ENCODE peak calls at places on chromosomes 12 and 14, in ten cellular contexts. N is RPMI7951; R is AG04450; D is esophagus squamous epithelium; C is activated T-helper 9 cell treated with anti-CD3 and anti-CD28 coated beads, Interleukin-2, amount 50 U/mL, for 16 hours; S is nephron progenitor cell; H is CD4-positive, CD25-positive, alpha-beta regulatory T cell; K is MCF 10A; P is activated CD4-positive, CD25-positive, alpha-beta regulatory T cell treated with anti-CD3 and anti-CD28 coated beads, Interleukin-2, amount 50 U/mL, for 16 hours; L is GF-D8. A is an unnamed sample.

GRCh38 chr14:39102265-39102968 is 618 bp downstream of the SEC23A start:
- DNase-seq in N (peak; percentile 47), R (no peak), D (no peak), C (no peak), S (no peak), H (no peak), K (peak; percentile 47), P (no peak), L (no peak), A (peak; percentile 46)

GRCh38 chr12:124045671-124046070 is 72.7 kb downstream of the ZNF664 start:
- DNase-seq in N (no peak), R (no peak), D (no peak), C (no peak), S (no peak), H (no peak), K (no peak), P (no peak), L (no peak), A (no peak)

GRCh38 chr14:64463198-64463597 is 2.1 kb upstream of the AKAP5 start:
- DNase-seq in N (no peak), R (no peak), D (no peak), C (no peak), S (no peak), H (no peak), K (no peak), P (no peak), L (no peak), A (no peak)

GRCh38 chr14:88630565-88630964 is 67.7 kb downstream of the ZC3H14 start:
- DNase-seq in N (peak; percentile 81), R (no peak), D (no peak), C (no peak), S (no peak), H (no peak), K (no peak), P (no peak), L (no peak), A (no peak)

GRCh38 chr12:108107293-108107692 is 21.8 kb upstream of the WSCD2 start:
- DNase-seq in N (no peak), R (no peak), D (no peak), C (no peak), S (no peak), H (no peak), K (no peak), P (no peak), L (no peak), A (no peak)

GRCh38 chr12:76643438-76643837 is 83.9 kb upstream of the OSBPL8 start:
- DNase-seq in N (no peak), R (peak; percentile 32), D (no peak), C (no peak), S (no peak), H (no peak), K (no peak), P (no peak), L (no peak), A (peak; percentile 40)

GRCh38 chr12:122048156-122048555 is 26.5 kb downstream of the BCL7A start:
- DNase-seq in N (peak; percentile 12), R (no peak), D (no peak), C (no peak), S (no peak), H (no peak), K (no peak), P (no peak), L (no peak), A (no peak)

GRCh38 chr12:68231707-68232106 is 6.1 kb upstream of the IL26 start:
- DNase-seq in N (no peak), R (no peak), D (no peak), C (no peak), S (no peak), H (no peak), K (no peak), P (no peak), L (no peak), A (no peak)

GRCh38 chr14:56702515-56702914 is 107.8 kb downstream of the OTX2 start:
- DNase-seq in N (no peak), R (no peak), D (no peak), C (no peak), S (no peak), H (no peak), K (no peak), P (no peak), L (no peak), A (no peak)

GRCh38 chr12:81758421-81759214 is 532 bp downstream of the PPFIA2 start:
- DNase-seq in N (peak; percentile 9), R (no peak), D (no peak), C (no peak), S (peak; percentile 49), H (no peak), K (peak; percentile 48), P (no peak), L (no peak), A (peak; percentile 1)

GRCh38 chr12:47752552-47752951 is 6.1 kb downstream of the RAPGEF3 start:
- DNase-seq in N (peak; percentile 20), R (no peak), D (no peak), C (no peak), S (no peak), H (no peak), K (peak; percentile 73), P (no peak), L (no peak), A (peak; percentile 91)

GRCh38 chr12:110073049-110073831 is 24.9 kb upstream of the C12orf76 start:
- DNase-seq in N (peak; percentile 59), R (no peak), D (no peak), C (no peak), S (no peak), H (no peak), K (no peak), P (no peak), L (no peak), A (no peak)

GRCh38 chr12:118981285-118982201 is at the start of gene SRRM4:
- DNase-seq in N (no peak), R (no peak), D (no peak), C (no peak), S (peak; percentile 96), H (no peak), K (no peak), P (no peak), L (no peak), A (no peak)

GRCh38 chr12:54385251-54385914 is 850 bp upstream of the ZNF385A start:
- DNase-seq in N (no peak), R (no peak), D (no peak), C (no peak), S (no peak), H (no peak), K (no peak), P (no peak), L (no peak), A (no peak)

GRCh38 chr14:52961060-52961639 is 10.3 kb upstream of the FERMT2 start:
- DNase-seq in N (peak; percentile 67), R (peak; percentile 21), D (no peak), C (peak; percentile 38), S (peak; percentile 27), H (peak; percentile 39), K (peak; percentile 75), P (no peak), L (no peak), A (peak; percentile 21)

GRCh38 chr12:123269980-123270379 is 1.7 kb downstream of the CDK2AP1 start:
- DNase-seq in N (no peak), R (no peak), D (no peak), C (no peak), S (no peak), H (no peak), K (no peak), P (no peak), L (no peak), A (no peak)

GRCh38 chr12:44839785-44840184 is 36.3 kb downstream of the NELL2 start:
- DNase-seq in N (no peak), R (no peak), D (no peak), C (no peak), S (no peak), H (no peak), K (no peak), P (no peak), L (no peak), A (no peak)

GRCh38 chr14:101469382-101470251 is 91.7 kb upstream of the DIO3 start:
- DNase-seq in N (no peak), R (no peak), D (no peak), C (no peak), S (no peak), H (no peak), K (no peak), P (no peak), L (no peak), A (no peak)

GRCh38 chr14:96362071-96362964 is 823 bp downstream of the ATG2B start:
- DNase-seq in N (peak; percentile 23), R (no peak), D (no peak), C (peak; percentile 22), S (peak; percentile 18), H (peak; percentile 53), K (peak; percentile 69), P (peak; percentile 46), L (peak; percentile 3), A (peak; percentile 60)

GRCh38 chr14:60094306-60094897 is 2.7 kb downstream of the PCNX4 start:
- DNase-seq in N (peak; percentile 87), R (no peak), D (no peak), C (no peak), S (peak; percentile 6), H (no peak), K (no peak), P (no peak), L (no peak), A (no peak)

GRCh38 chr12:40620564-40621019 is 71.6 kb upstream of the CNTN1 start:
- DNase-seq in N (no peak), R (no peak), D (no peak), C (no peak), S (no peak), H (no peak), K (no peak), P (no peak), L (no peak), A (no peak)

GRCh38 chr12:89706551-89707348 is 1.9 kb downstream of the ATP2B1 start:
- DNase-seq in N (peak; percentile 58), R (no peak), D (no peak), C (no peak), S (peak; percentile 10), H (peak; percentile 7), K (peak; percentile 58), P (no peak), L (no peak), A (no peak)

GRCh38 chr12:65756956-65757511 is 67.2 kb upstream of the HMGA2 start:
- DNase-seq in N (peak; percentile 74), R (no peak), D (no peak), C (no peak), S (no peak), H (no peak), K (no peak), P (no peak), L (no peak), A (no peak)

GRCh38 chr12:47534695-47535094 is 171.1 kb downstream of the RPAP3 start:
- DNase-seq in N (peak; percentile 17), R (no peak), D (no peak), C (no peak), S (no peak), H (no peak), K (peak; percentile 37), P (no peak), L (no peak), A (peak; percentile 27)

GRCh38 chr14:26486922-26487321 is 110.9 kb downstream of the NOVA1 start:
- DNase-seq in N (no peak), R (no peak), D (no peak), C (no peak), S (no peak), H (no peak), K (no peak), P (no peak), L (no peak), A (no peak)

GRCh38 chr12:28958553-28959195 is 190.4 kb upstream of the FAR2 start:
- DNase-seq in N (peak; percentile 46), R (no peak), D (no peak), C (no peak), S (no peak), H (no peak), K (peak; percentile 30), P (no peak), L (no peak), A (peak; percentile 57)

GRCh38 chr14:24694680-24695079 is 60.7 kb upstream of the GZMB start:
- DNase-seq in N (no peak), R (no peak), D (no peak), C (no peak), S (no peak), H (no peak), K (no peak), P (no peak), L (no peak), A (no peak)

GRCh38 chr14:105702275-105702817 is 176.0 kb downstream of the TMEM121 start:
- DNase-seq in N (no peak), R (no peak), D (no peak), C (no peak), S (no peak), H (no peak), K (no peak), P (no peak), L (no peak), A (no peak)